ENCODE peak calls at places on chromosomes 12 and 14, in four cellular contexts. One of them, this sample, is unnamed.

GRCh38 chr14:103198429-103199140 is 75.3 kb downstream of the TNFAIP2 start:
- DNase-seq in M059J: peak
- DNase-seq in glomerular endothelial cell: no peak
- DNase-seq in fibroblast of lung: peak
- DNase-seq in this sample: no peak

GRCh38 chr14:21748869-21749303 is 75.3 kb upstream of the OR4E1 start:
- DNase-seq in M059J: peak
- DNase-seq in glomerular endothelial cell: peak
- DNase-seq in fibroblast of lung: peak
- DNase-seq in this sample: peak

GRCh38 chr12:64427988-64428387 is 23.8 kb downstream of the XPOT start:
- DNase-seq in M059J: no peak
- DNase-seq in fibroblast of lung: no peak
- DNase-seq in glomerular endothelial cell: no peak
- DNase-seq in this sample: no peak

GRCh38 chr14:69484444-69485113 is at the start of gene PLEKHD1:
- DNase-seq in glomerular endothelial cell: no peak
- DNase-seq in M059J: no peak
- DNase-seq in fibroblast of lung: no peak
- DNase-seq in this sample: no peak

GRCh38 chr14:61491876-61492440 is 170.6 kb downstream of the PRKCH start:
- DNase-seq in M059J: no peak
- DNase-seq in fibroblast of lung: no peak
- DNase-seq in glomerular endothelial cell: no peak
- DNase-seq in this sample: no peak

GRCh38 chr12:45388545-45388944 is 172.7 kb downstream of the ANO6 start:
- DNase-seq in M059J: peak
- DNase-seq in fibroblast of lung: peak
- DNase-seq in glomerular endothelial cell: peak
- DNase-seq in this sample: no peak

GRCh38 chr12:25775968-25776367 is 182.5 kb upstream of the RASSF8 start:
- DNase-seq in fibroblast of lung: no peak
- DNase-seq in M059J: peak
- DNase-seq in glomerular endothelial cell: peak
- DNase-seq in this sample: no peak

GRCh38 chr12:59149995-59150642 is 229.8 kb upstream of the LRIG3 start:
- DNase-seq in glomerular endothelial cell: peak
- DNase-seq in fibroblast of lung: peak
- DNase-seq in M059J: peak
- DNase-seq in this sample: peak

GRCh38 chr12:57625261-57626032 is 7.6 kb downstream of the B4GALNT1 start:
- DNase-seq in fibroblast of lung: no peak
- DNase-seq in M059J: no peak
- DNase-seq in glomerular endothelial cell: no peak
- DNase-seq in this sample: no peak

GRCh38 chr14:55537782-55538181 is 42.2 kb upstream of the KTN1 start:
- DNase-seq in glomerular endothelial cell: no peak
- DNase-seq in M059J: no peak
- DNase-seq in fibroblast of lung: no peak
- DNase-seq in this sample: no peak

GRCh38 chr14:99729991-99730875 is 46.1 kb downstream of the CYP46A1 start:
- DNase-seq in fibroblast of lung: no peak
- DNase-seq in M059J: peak
- DNase-seq in glomerular endothelial cell: no peak
- DNase-seq in this sample: no peak

GRCh38 chr12:31585271-31585670 is 5.7 kb downstream of the DENND5B start:
- DNase-seq in glomerular endothelial cell: no peak
- DNase-seq in fibroblast of lung: no peak
- DNase-seq in M059J: peak
- DNase-seq in this sample: no peak

GRCh38 chr14:22848391-22849164 is 12.2 kb downstream of the MMP14 start:
- DNase-seq in glomerular endothelial cell: no peak
- DNase-seq in fibroblast of lung: peak
- DNase-seq in M059J: peak
- DNase-seq in this sample: peak

GRCh38 chr14:54177009-54177408 is 219.8 kb upstream of the CDKN3 start:
- DNase-seq in fibroblast of lung: no peak
- DNase-seq in M059J: no peak
- DNase-seq in glomerular endothelial cell: no peak
- DNase-seq in this sample: no peak

GRCh38 chr12:54719691-54720090 is 71.5 kb upstream of the DCD start:
- DNase-seq in fibroblast of lung: no peak
- DNase-seq in glomerular endothelial cell: no peak
- DNase-seq in M059J: no peak
- DNase-seq in this sample: no peak

GRCh38 chr12:64682572-64683277 is 72.4 kb downstream of the RASSF3 start:
- DNase-seq in glomerular endothelial cell: no peak
- DNase-seq in fibroblast of lung: peak
- DNase-seq in M059J: no peak
- DNase-seq in this sample: peak

GRCh38 chr14:103696027-103696402 is 19.2 kb downstream of the XRCC3 start:
- DNase-seq in M059J: no peak
- DNase-seq in fibroblast of lung: no peak
- DNase-seq in glomerular endothelial cell: no peak
- DNase-seq in this sample: no peak

GRCh38 chr12:95385646-95386045 is 88.3 kb upstream of the METAP2 start:
- DNase-seq in glomerular endothelial cell: no peak
- DNase-seq in M059J: peak
- DNase-seq in fibroblast of lung: peak
- DNase-seq in this sample: no peak

GRCh38 chr14:84144166-84144565 is 1385.8 kb upstream of the FLRT2 start:
- DNase-seq in fibroblast of lung: no peak
- DNase-seq in glomerular endothelial cell: peak
- DNase-seq in M059J: no peak
- DNase-seq in this sample: no peak

GRCh38 chr12:110998165-110998564 is 77.8 kb upstream of the MYL2 start:
- DNase-seq in fibroblast of lung: peak
- DNase-seq in M059J: no peak
- DNase-seq in glomerular endothelial cell: no peak
- DNase-seq in this sample: no peak

GRCh38 chr12:12715459-12716150 is 1.6 kb upstream of the CDKN1B start:
- DNase-seq in glomerular endothelial cell: no peak
- DNase-seq in fibroblast of lung: no peak
- DNase-seq in M059J: peak
- DNase-seq in this sample: no peak

GRCh38 chr12:110932048-110932447 is 11.7 kb upstream of the MYL2 start:
- DNase-seq in M059J: no peak
- DNase-seq in fibroblast of lung: no peak
- DNase-seq in glomerular endothelial cell: no peak
- DNase-seq in this sample: no peak

GRCh38 chr12:30822385-30823139 is 67.8 kb upstream of the CAPRIN2 start:
- DNase-seq in fibroblast of lung: peak
- DNase-seq in M059J: peak
- DNase-seq in glomerular endothelial cell: no peak
- DNase-seq in this sample: no peak

GRCh38 chr12:100797786-100798580 is 3.4 kb downstream of the ANO4 start:
- DNase-seq in glomerular endothelial cell: no peak
- DNase-seq in M059J: no peak
- DNase-seq in fibroblast of lung: no peak
- DNase-seq in this sample: no peak

GRCh38 chr14:100867631-100868315 is 35.7 kb downstream of the RTL1 start:
- DNase-seq in fibroblast of lung: no peak
- DNase-seq in glomerular endothelial cell: no peak
- DNase-seq in M059J: no peak
- DNase-seq in this sample: no peak

GRCh38 chr12:122097641-122098364 is 19.2 kb downstream of the MLXIP start:
- DNase-seq in glomerular endothelial cell: no peak
- DNase-seq in fibroblast of lung: peak
- DNase-seq in M059J: peak
- DNase-seq in this sample: no peak

GRCh38 chr14:25848601-25849000 is 749.2 kb downstream of the NOVA1 start:
- DNase-seq in fibroblast of lung: no peak
- DNase-seq in glomerular endothelial cell: no peak
- DNase-seq in M059J: no peak
- DNase-seq in this sample: no peak

GRCh38 chr14:64960762-64961276 is 11.3 kb downstream of the RAB15 start:
- DNase-seq in fibroblast of lung: no peak
- DNase-seq in M059J: no peak
- DNase-seq in glomerular endothelial cell: no peak
- DNase-seq in this sample: no peak

GRCh38 chr14:102931580-102932285 is 9.3 kb downstream of the AMN start:
- DNase-seq in glomerular endothelial cell: no peak
- DNase-seq in fibroblast of lung: no peak
- DNase-seq in M059J: no peak
- DNase-seq in this sample: no peak